ENCODE peak calls at places on chromosomes 6 and 20, in eight cellular contexts. D is fibroblast of pulmonary artery, F is T-helper 1 cell, Z is cardiac muscle cell, N is HS-27A, G is HFF-Myc, I is midbrain, W is skeletal muscle cell. R is an unnamed sample.

GRCh38 chr6:10626154-10626741 is 68.2 kb downstream of the C6orf52 start:
- DNase-seq in D (no peak), F (no peak), Z (no peak), N (no peak), G (no peak), I (no peak), W (no peak), R (no peak)

GRCh38 chr20:4519530-4519929 is 202.2 kb upstream of the PRND start:
- DNase-seq in D (no peak), F (no peak), Z (no peak), N (no peak), G (no peak), I (no peak), W (no peak), R (no peak)

GRCh38 chr6:143329323-143329722 is 121.2 kb downstream of the ADAT2 start:
- DNase-seq in D (no peak), F (no peak), Z (no peak), N (no peak), G (no peak), I (no peak), W (no peak), R (no peak)

GRCh38 chr6:163538331-163538730 is 123.8 kb downstream of the QKI start:
- DNase-seq in D (no peak), F (no peak), Z (no peak), N (no peak), G (no peak), I (no peak), W (no peak), R (no peak)

GRCh38 chr6:154569136-154569862 is 58.8 kb upstream of the CNKSR3 start:
- DNase-seq in D (peak; percentile 34), F (no peak), Z (no peak), N (no peak), G (no peak), I (no peak), W (no peak), R (no peak)

GRCh38 chr6:161268526-161269210 is 5.2 kb downstream of the AGPAT4 start:
- DNase-seq in D (no peak), F (no peak), Z (no peak), N (no peak), G (no peak), I (no peak), W (no peak), R (no peak)

GRCh38 chr20:42010090-42010489 is 391.9 kb upstream of the CHD6 start:
- DNase-seq in D (no peak), F (no peak), Z (no peak), N (no peak), G (no peak), I (no peak), W (no peak), R (no peak)

GRCh38 chr20:44429419-44430269 is 46.0 kb upstream of the TTPAL start:
- DNase-seq in D (no peak), F (no peak), Z (no peak), N (no peak), G (no peak), I (no peak), W (no peak), R (no peak)

GRCh38 chr20:59094576-59094975 is 52.0 kb upstream of the PRELID3B start:
- DNase-seq in D (no peak), F (no peak), Z (no peak), N (no peak), G (no peak), I (no peak), W (no peak), R (no peak)

GRCh38 chr20:38979434-38979833 is 17.3 kb downstream of the DHX35 start:
- DNase-seq in D (no peak), F (no peak), Z (no peak), N (no peak), G (no peak), I (no peak), W (no peak), R (no peak)

GRCh38 chr20:57071283-57071701 is 195.1 kb downstream of the BMP7 start:
- DNase-seq in D (no peak), F (no peak), Z (no peak), N (no peak), G (no peak), I (no peak), W (no peak), R (no peak)

R was measured in Panc1.